ENCODE peak calls at places on chromosome 19, in four cellular contexts. O is astrocyte, Y is fibroblast of lung, A is AG09309. R is an unnamed sample.

GRCh38 chr19:16394681-16395375 is 70.2 kb downstream of the KLF2 start:
- DNase-seq in O (peak), Y (peak), A (no peak), R (peak)

GRCh38 chr19:10882108-10882457 is 10.7 kb downstream of the CARM1 start:
- DNase-seq in O (no peak), Y (no peak), A (no peak), R (no peak)

GRCh38 chr19:48844472-48844871 is 8.2 kb upstream of the HSD17B14 start:
- DNase-seq in O (peak), Y (peak), A (no peak), R (peak)

GRCh38 chr19:14496849-14497346 is 971 bp upstream of the GIPC1 start:
- DNase-seq in O (no peak), Y (no peak), A (no peak), R (no peak)

GRCh38 chr19:11530432-11530831 is 1.5 kb upstream of the ECSIT start:
- DNase-seq in O (peak), Y (peak), A (no peak), R (peak)

GRCh38 chr19:55599468-55600335 is at the start of the genes FIZ1 and ZNF524:
- DNase-seq in O (peak), Y (peak), A (peak), R (peak)

GRCh38 chr19:30854207-30854606 is 482.0 kb downstream of the ZNF536 start:
- DNase-seq in O (no peak), Y (no peak), A (no peak), R (no peak)

GRCh38 chr19:13309853-13310252 is 159.6 kb downstream of the IER2 start:
- DNase-seq in O (no peak), Y (no peak), A (no peak), R (no peak)

GRCh38 chr19:1069009-1069779 is 2.2 kb downstream of the ARHGAP45 start:
- DNase-seq in O (no peak), Y (no peak), A (no peak), R (no peak)

GRCh38 chr19:13902993-13903555 is 2.8 kb downstream of the BRME1 start:
- DNase-seq in O (no peak), Y (no peak), A (no peak), R (peak)

GRCh38 chr19:48818234-48818823 is 7.5 kb upstream of the BCAT2 start:
- DNase-seq in O (no peak), Y (no peak), A (no peak), R (no peak)

GRCh38 chr19:1103691-1104451 is at the start of gene GPX4:
- DNase-seq in O (peak), Y (peak), A (peak), R (peak)

GRCh38 chr19:51802775-51803174 is 7.8 kb downstream of the FPR3 start:
- DNase-seq in O (no peak), Y (no peak), A (no peak), R (no peak)

GRCh38 chr19:32458500-32459123 is 53.0 kb downstream of the DPY19L3 start:
- DNase-seq in O (no peak), Y (no peak), A (no peak), R (peak)

GRCh38 chr19:33670398-33670797 is 48.6 kb downstream of the CHST8 start:
- DNase-seq in O (no peak), Y (no peak), A (no peak), R (no peak)

GRCh38 chr19:662207-662961 is 630 bp downstream of the RNF126 start:
- DNase-seq in O (peak), Y (no peak), A (no peak), R (peak)

GRCh38 chr19:11014403-11014911 is 53.6 kb downstream of the SMARCA4 start:
- DNase-seq in O (no peak), Y (no peak), A (no peak), R (no peak)

GRCh38 chr19:6551091-6551490 is 20.3 kb downstream of the TNFSF9 start:
- DNase-seq in O (no peak), Y (no peak), A (no peak), R (no peak)

GRCh38 chr19:29662604-29663404 is 2.5 kb upstream of the PLEKHF1 start:
- DNase-seq in O (peak), Y (peak), A (peak), R (peak)

GRCh38 chr19:13621413-13621812 is 115.1 kb upstream of the CACNA1A start:
- DNase-seq in O (peak), Y (peak), A (peak), R (peak)

GRCh38 chr19:50449236-50449899 is 16.7 kb downstream of the MYBPC2 start:
- DNase-seq in O (no peak), Y (no peak), A (no peak), R (no peak)

GRCh38 chr19:29528350-29528945 is 2.7 kb downstream of the VSTM2B start:
- DNase-seq in O (peak), Y (peak), A (no peak), R (peak)

GRCh38 chr19:10228925-10229324 is 2.2 kb downstream of the S1PR2 start:
- DNase-seq in O (no peak), Y (peak), A (no peak), R (peak)

GRCh38 chr19:3233831-3234230 is 9.4 kb downstream of the CELF5 start:
- DNase-seq in O (no peak), Y (no peak), A (no peak), R (no peak)
- TF ChIP-seq CTCF in O (no peak), Y (no peak), A (no peak), R (no peak)

DNA sequence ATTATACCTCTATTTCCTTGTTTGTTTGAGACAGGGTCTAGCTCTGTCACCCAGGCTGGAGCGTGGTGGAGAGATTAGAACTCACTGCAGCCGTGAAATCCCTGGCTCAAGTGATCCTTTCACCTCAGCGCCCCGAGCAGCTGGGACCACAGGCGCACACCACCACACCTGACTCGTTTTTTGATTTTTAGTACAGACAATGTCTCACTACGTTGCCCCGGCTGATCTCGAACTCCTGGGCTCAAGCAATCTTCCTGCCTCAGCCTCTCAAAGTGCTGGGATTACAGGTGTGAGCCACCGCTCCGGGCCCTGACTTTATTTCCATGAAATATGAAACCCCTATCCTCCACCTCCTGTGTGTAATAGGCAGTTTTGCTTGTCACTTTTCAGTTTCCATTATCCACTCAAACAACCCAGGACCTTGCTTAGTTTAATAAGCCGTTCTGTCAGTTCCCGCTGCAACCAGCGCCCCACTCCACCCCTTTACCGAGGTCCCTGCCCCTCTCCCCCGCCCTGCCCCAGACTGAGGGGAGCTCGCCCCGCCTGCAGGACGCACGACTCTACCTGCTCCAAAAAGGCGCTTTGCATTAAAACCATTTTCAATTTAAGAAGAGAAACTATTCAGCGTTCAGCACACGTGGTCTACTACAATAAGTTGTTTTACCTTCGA is 16.9 kb downstream of the ZNF816 start:
- DNase-seq in O (no peak), Y (no peak), A (no peak), R (no peak)
- H3K4me3 ChIP-seq in O (no peak), Y (no peak), A (no peak), R (no peak)

GRCh38 chr19:38383743-38384142 is 4.1 kb downstream of the GGN start:
- DNase-seq in O (no peak), Y (no peak), A (no peak), R (no peak)

GRCh38 chr19:38385057-38385803 is 2.6 kb downstream of the GGN start:
- DNase-seq in O (no peak), Y (no peak), A (no peak), R (no peak)

GRCh38 chr19:38385804-38386257 is 2.0 kb downstream of the GGN start:
- DNase-seq in O (no peak), Y (no peak), A (no peak), R (no peak)

GRCh38 chr19:38383184-38383583 is 4.7 kb downstream of the GGN start:
- DNase-seq in O (no peak), Y (no peak), A (no peak), R (no peak)

GRCh38 chr19:38384209-38385027 is 3.4 kb downstream of the GGN start:
- DNase-seq in O (no peak), Y (peak), A (no peak), R (no peak)
- TF ChIP-seq CTCF in O (peak), Y (peak), A (peak), R (peak)

GRCh38 chr19:45253396-45254027 is 2.4 kb downstream of the MARK4 start:
- DNase-seq in O (peak), Y (no peak), A (no peak), R (peak)
- H3K4me3 ChIP-seq in O (no peak), Y (no peak), A (no peak), R (peak)

R was measured in fibroblast of pulmonary artery.